ENCODE peak calls at places on chromosomes 16 and 17, in nine cellular contexts. Y is heart right ventricle, X is prostate gland, P is suprapubic skin, G is HCT116, D is fibroblast of pulmonary artery, L is ovary, O is body of pancreas, Q is fibroblast of lung. I is an unnamed sample.

GRCh38 chr16:28321700-28322411 is 29.5 kb downstream of the SBK1 start:
- DNase-seq in D (peak; percentile 28), L (no peak), Q (peak; percentile 2), G (peak; percentile 12), Y (no peak), X (no peak), P (no peak), O (no peak), I (peak; percentile 13)

GRCh38 chr17:44900894-44901293 is 1.6 kb upstream of the EFTUD2 start:
- DNase-seq in X (no peak), L (no peak), D (peak; percentile 97), Y (no peak), O (no peak), G (no peak), P (no peak), Q (peak; percentile 87), I (peak; percentile 67)

GRCh38 chr16:46747777-46748651 is at the start of gene MYLK3:
- DNase-seq in D (no peak), X (no peak), L (no peak), O (no peak), P (no peak), Y (peak; percentile 73), Q (no peak), G (no peak), I (no peak)

GRCh38 chr17:57861737-57862409 is 12.0 kb upstream of the MRPS23 start:
- DNase-seq in P (peak; percentile 86), Y (peak; percentile 59), Q (peak; percentile 41), O (peak; percentile 85), D (no peak), L (peak; percentile 58), G (no peak), X (peak; percentile 40), I (no peak)

GRCh38 chr17:21304091-21304490 is 19.6 kb downstream of the MAP2K3 start:
- DNase-seq in X (no peak), P (peak; percentile 80), Q (no peak), L (no peak), Y (no peak), D (no peak), O (peak; percentile 13), G (no peak), I (no peak)

GRCh38 chr17:81890447-81891302 is 711 bp downstream of the ALYREF start:
- DNase-seq in P (no peak), O (no peak), D (no peak), Y (no peak), L (no peak), X (no peak), G (no peak), Q (no peak), I (no peak)

GRCh38 chr17:64741924-64742670 is 80.0 kb upstream of the SMURF2 start:
- DNase-seq in P (peak; percentile 91), G (no peak), D (peak; percentile 77), Y (peak; percentile 56), O (peak; percentile 28), Q (peak; percentile 72), L (no peak), X (no peak), I (no peak)

GRCh38 chr17:20008242-20009051 is 712 bp upstream of the SPECC1 start:
- DNase-seq in Y (peak; percentile 23), O (peak; percentile 30), P (no peak), G (no peak), Q (peak; percentile 25), X (no peak), D (peak; percentile 3), L (peak; percentile 60), I (peak; percentile 22)

GRCh38 chr17:73787036-73787720 is 142.9 kb upstream of the SDK2 start:
- DNase-seq in G (no peak), P (no peak), O (peak; percentile 5), D (no peak), Y (no peak), Q (no peak), L (no peak), X (no peak), I (no peak)

GRCh38 chr16:3674513-3675295 is 20.2 kb downstream of the DNASE1 start:
- DNase-seq in D (no peak), L (no peak), P (no peak), X (no peak), Y (no peak), O (no peak), Q (no peak), G (no peak), I (no peak)

GRCh38 chr16:89934611-89935553 is 11.7 kb downstream of the TUBB3 start:
- DNase-seq in P (no peak), D (no peak), X (no peak), Q (no peak), G (no peak), O (no peak), L (no peak), Y (no peak), I (no peak)

GRCh38 chr16:70156207-70156978 is 17.2 kb upstream of the CLEC18C start:
- DNase-seq in Q (no peak), O (no peak), L (no peak), Y (no peak), G (no peak), X (peak; percentile 3), D (no peak), P (no peak), I (no peak)

GRCh38 chr16:79972053-79972704 is 371.6 kb upstream of the MAF start:
- DNase-seq in Q (peak; percentile 2), D (no peak), O (no peak), P (no peak), G (no peak), Y (no peak), X (no peak), L (no peak), I (peak; percentile 13)

GRCh38 chr16:88956546-88957455 is 20.2 kb downstream of the CBFA2T3 start:
- DNase-seq in D (no peak), Q (no peak), O (no peak), X (no peak), G (no peak), L (no peak), Y (no peak), P (no peak), I (no peak)

GRCh38 chr17:76327689-76328088 is 19.6 kb upstream of the QRICH2 start:
- DNase-seq in P (no peak), Q (no peak), G (no peak), O (no peak), Y (no peak), L (no peak), X (no peak), D (no peak), I (no peak)

GRCh38 chr16:89422905-89423630 is 67.3 kb downstream of the ANKRD11 start:
- DNase-seq in Y (no peak), G (no peak), D (no peak), X (no peak), O (peak; percentile 37), P (no peak), Q (peak; percentile 92), L (no peak), I (peak; percentile 45)

GRCh38 chr16:23594186-23594585 is 1.9 kb downstream of the NDUFAB1 start:
- DNase-seq in Y (peak; percentile 41), G (no peak), Q (no peak), X (no peak), O (no peak), P (no peak), L (no peak), D (no peak), I (no peak)

GRCh38 chr17:692116-692515 is 22.5 kb downstream of the VPS53 start:
- DNase-seq in D (peak; percentile 12), L (no peak), P (no peak), O (no peak), G (no peak), X (no peak), Y (no peak), Q (peak; percentile 96), I (no peak)

GRCh38 chr16:67185003-67185865 is 1.5 kb upstream of the MATCAP1 start:
- DNase-seq in X (peak; percentile 82), L (peak; percentile 96), D (peak; percentile 94), P (peak; percentile 95), Q (peak; percentile 83), O (peak; percentile 94), Y (peak; percentile 93), G (peak; percentile 67), I (peak; percentile 68)
- TF ChIP-seq CTCF in X (peak; percentile 91), L (peak; percentile 86), D (peak; percentile 82), P (peak; percentile 77), Q (peak; percentile 64), O (peak; percentile 75), Y (peak; percentile 87), G (peak; percentile 80), I (peak; percentile 92)

DNA sequence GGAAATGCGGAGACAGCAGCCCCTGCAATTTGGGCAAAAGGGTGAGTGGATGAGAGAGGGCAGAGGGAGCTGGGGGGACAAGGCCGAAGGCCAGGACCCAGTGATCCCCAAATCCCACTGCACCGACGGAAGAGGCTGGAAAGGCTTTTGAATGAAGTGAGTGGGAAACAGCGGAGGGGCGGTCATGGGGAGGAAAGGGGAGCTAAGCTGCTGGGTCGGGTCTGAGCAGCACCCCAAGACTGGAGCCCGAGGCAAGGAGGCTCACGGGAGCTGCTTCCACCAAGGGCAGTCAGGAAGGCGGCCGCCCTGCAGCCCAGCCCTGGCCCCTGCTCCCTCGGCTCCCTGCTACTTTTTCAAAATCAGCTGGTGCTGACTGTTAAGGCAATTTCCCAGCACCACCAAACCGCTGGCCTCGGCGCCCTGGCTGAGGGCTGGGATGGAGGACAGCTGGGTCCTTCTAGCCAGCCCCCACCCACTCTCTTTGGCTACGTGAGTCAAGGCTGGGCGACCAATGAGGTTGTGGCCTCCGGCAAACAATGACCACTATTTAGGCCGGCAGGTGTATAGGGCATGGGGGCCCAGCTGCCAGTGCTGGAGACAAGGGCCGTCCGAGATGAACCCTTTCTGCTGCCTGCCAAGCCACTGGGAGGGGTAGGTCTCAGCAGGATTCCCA is 509 bp downstream of the SERPINF1 start:
- DNase-seq in L (peak; percentile 72), G (no peak), Q (peak; percentile 64), D (peak; percentile 54), P (no peak), Y (peak; percentile 44), O (no peak), X (no peak), I (no peak)
- H3K4me3 ChIP-seq in L (peak overlapping the region; percentile 47), G (no peak overlapping the region), Q (peak overlapping the region; percentile 89), D (peak overlapping the region; percentile 67), P (peak overlapping the region; percentile 49), Y (peak overlapping the region; percentile 34), O (no peak overlapping the region), X (peak overlapping the region; percentile 30), I (peak overlapping the region; percentile 60)

GRCh38 chr16:31074814-31075183 is 577 bp downstream of the ZNF646 start:
- DNase-seq in O (no peak), L (no peak), D (peak; percentile 18), X (no peak), G (no peak), Y (no peak), P (no peak), Q (no peak), I (no peak)
- TF ChIP-seq CTCF in O (no peak), L (no peak), D (no peak), X (no peak), G (no peak), Y (no peak), P (no peak), Q (peak; percentile 19), I (no peak)

GRCh38 chr16:87186876-87187533 is 130.2 kb downstream of the C16orf95 start:
- DNase-seq in Y (no peak), P (no peak), G (no peak), X (no peak), O (no peak), L (no peak), D (no peak), Q (no peak), I (no peak)
- H3K4me3 ChIP-seq in Y (no peak overlapping the region), P (no peak overlapping the region), G (no peak overlapping the region), X (no peak overlapping the region), O (no peak overlapping the region), L (no peak overlapping the region), D (no peak overlapping the region), Q (no peak overlapping the region), I (no peak overlapping the region)